ENCODE peak calls at places on chromosomes 5 and 9, in six cellular contexts. U, D, X, G, P and Z are unnamed samples.

GRCh38 chr5:10601246-10602030 is 37.6 kb downstream of the ANKRD33B start:
- DNase-seq in U (peak; percentile 99), D (no peak), X (no peak), G (peak; percentile 97), P (no peak), Z (peak; percentile 100)

GRCh38 chr5:168992687-168993086 is 308.3 kb downstream of the SLIT3 start:
- DNase-seq in U (no peak), D (no peak), X (no peak), G (no peak), P (no peak), Z (no peak)

GRCh38 chr9:107174441-107174840 is 108.6 kb upstream of the RAD23B start:
- DNase-seq in U (no peak), D (peak; percentile 65), X (no peak), G (peak; percentile 6), P (no peak), Z (no peak)

GRCh38 chr9:78745996-78746395 is 449.1 kb downstream of the PSAT1 start:
- DNase-seq in U (peak; percentile 72), D (no peak), X (no peak), G (peak; percentile 34), P (no peak), Z (peak; percentile 76)

GRCh38 chr5:58410441-58410840 is 49.4 kb downstream of the PLK2 start:
- DNase-seq in U (no peak), D (peak; percentile 71), X (no peak), G (peak; percentile 78), P (no peak), Z (no peak)

GRCh38 chr5:144951001-144951400 is 780.3 kb downstream of the KCTD16 start:
- DNase-seq in U (no peak), D (no peak), X (no peak), G (no peak), P (no peak), Z (no peak)

GRCh38 chr9:137222190-137223077 is at the start of gene RNF208:
- DNase-seq in U (peak; percentile 48), D (no peak), X (no peak), G (no peak), P (no peak), Z (no peak)

GRCh38 chr9:16406536-16407225 is 463.8 kb downstream of the BNC2 start:
- DNase-seq in U (no peak), D (no peak), X (no peak), G (no peak), P (no peak), Z (no peak)

GRCh38 chr9:110143969-110144545 is 63.9 kb downstream of the C9orf152 start:
- DNase-seq in U (peak; percentile 30), D (peak; percentile 64), X (no peak), G (no peak), P (peak; percentile 66), Z (no peak)

GRCh38 chr5:157808043-157808442 is 50.9 kb downstream of the CLINT1 start:
- DNase-seq in U (no peak), D (no peak), X (no peak), G (no peak), P (no peak), Z (no peak)

GRCh38 chr9:88230612-88231011 is 92.3 kb upstream of the SPATA31C2 start:
- DNase-seq in U (no peak), D (no peak), X (no peak), G (no peak), P (no peak), Z (no peak)